ENCODE peak calls at places on chromosome 21, in nine cellular contexts. One of them, this sample, is unnamed.

GRCh38 chr21:27104749-27105439 is 138.0 kb upstream of the ADAMTS5 start:
- DNase-seq in Peyer's patch: no peak
- DNase-seq in astrocyte of the hippocampus: peak; percentile 2
- DNase-seq in T-cell: no peak
- DNase-seq in LoVo: no peak
- DNase-seq in lower lobe of right lung: no peak
- DNase-seq in activated effector memory CD4-positive, alpha-beta T cell treated with anti-CD3 and anti-CD28 coated beads, Interleukin-2, amount 50 U/mL, for 16 hours: no peak
- DNase-seq in activated CD4-positive, CD25-positive, alpha-beta regulatory T cell treated with anti-CD3 and anti-CD28 coated beads, Interleukin-2, amount 50 U/mL, for 72 hours: no peak
- DNase-seq in occipital lobe: no peak
- DNase-seq in this sample: peak; percentile 46

GRCh38 chr21:45380566-45380965 is 24.4 kb upstream of the COL18A1 start:
- DNase-seq in astrocyte of the hippocampus: no peak
- DNase-seq in T-cell: no peak
- DNase-seq in LoVo: no peak
- DNase-seq in activated CD4-positive, CD25-positive, alpha-beta regulatory T cell treated with anti-CD3 and anti-CD28 coated beads, Interleukin-2, amount 50 U/mL, for 72 hours: no peak
- DNase-seq in lower lobe of right lung: peak; percentile 25
- DNase-seq in occipital lobe: no peak
- DNase-seq in activated effector memory CD4-positive, alpha-beta T cell treated with anti-CD3 and anti-CD28 coated beads, Interleukin-2, amount 50 U/mL, for 16 hours: no peak
- DNase-seq in Peyer's patch: peak; percentile 20
- DNase-seq in this sample: no peak

GRCh38 chr21:34335316-34335715 is 28.5 kb upstream of the KCNE2 start:
- DNase-seq in T-cell: no peak
- DNase-seq in occipital lobe: no peak
- DNase-seq in LoVo: no peak
- DNase-seq in activated effector memory CD4-positive, alpha-beta T cell treated with anti-CD3 and anti-CD28 coated beads, Interleukin-2, amount 50 U/mL, for 16 hours: no peak
- DNase-seq in activated CD4-positive, CD25-positive, alpha-beta regulatory T cell treated with anti-CD3 and anti-CD28 coated beads, Interleukin-2, amount 50 U/mL, for 72 hours: no peak
- DNase-seq in Peyer's patch: no peak
- DNase-seq in astrocyte of the hippocampus: peak; percentile 87
- DNase-seq in lower lobe of right lung: no peak
- DNase-seq in this sample: peak; percentile 4

GRCh38 chr21:42122398-42122797 is 51.3 kb downstream of the UMODL1 start:
- DNase-seq in astrocyte of the hippocampus: no peak
- DNase-seq in occipital lobe: no peak
- DNase-seq in Peyer's patch: no peak
- DNase-seq in activated CD4-positive, CD25-positive, alpha-beta regulatory T cell treated with anti-CD3 and anti-CD28 coated beads, Interleukin-2, amount 50 U/mL, for 72 hours: no peak
- DNase-seq in T-cell: no peak
- DNase-seq in activated effector memory CD4-positive, alpha-beta T cell treated with anti-CD3 and anti-CD28 coated beads, Interleukin-2, amount 50 U/mL, for 16 hours: no peak
- DNase-seq in LoVo: no peak
- DNase-seq in lower lobe of right lung: no peak
- DNase-seq in this sample: no peak

GRCh38 chr21:45863267-45863666 is 118.3 kb upstream of the COL6A1 start:
- DNase-seq in LoVo: no peak
- DNase-seq in Peyer's patch: no peak
- DNase-seq in activated effector memory CD4-positive, alpha-beta T cell treated with anti-CD3 and anti-CD28 coated beads, Interleukin-2, amount 50 U/mL, for 16 hours: no peak
- DNase-seq in lower lobe of right lung: peak; percentile 26
- DNase-seq in astrocyte of the hippocampus: no peak
- DNase-seq in occipital lobe: no peak
- DNase-seq in activated CD4-positive, CD25-positive, alpha-beta regulatory T cell treated with anti-CD3 and anti-CD28 coated beads, Interleukin-2, amount 50 U/mL, for 72 hours: no peak
- DNase-seq in T-cell: no peak
- DNase-seq in this sample: no peak

GRCh38 chr21:39611547-39612190 is 1.1 kb upstream of the B3GALT5 start:
- DNase-seq in activated effector memory CD4-positive, alpha-beta T cell treated with anti-CD3 and anti-CD28 coated beads, Interleukin-2, amount 50 U/mL, for 16 hours: no peak
- DNase-seq in astrocyte of the hippocampus: peak; percentile 26
- DNase-seq in lower lobe of right lung: no peak
- DNase-seq in activated CD4-positive, CD25-positive, alpha-beta regulatory T cell treated with anti-CD3 and anti-CD28 coated beads, Interleukin-2, amount 50 U/mL, for 72 hours: no peak
- DNase-seq in LoVo: no peak
- DNase-seq in occipital lobe: no peak
- DNase-seq in T-cell: no peak
- DNase-seq in Peyer's patch: no peak
- DNase-seq in this sample: no peak

GRCh38 chr21:31560479-31560878 is 99.0 kb upstream of the SOD1 start:
- DNase-seq in occipital lobe: no peak
- DNase-seq in activated CD4-positive, CD25-positive, alpha-beta regulatory T cell treated with anti-CD3 and anti-CD28 coated beads, Interleukin-2, amount 50 U/mL, for 72 hours: no peak
- DNase-seq in LoVo: no peak
- DNase-seq in T-cell: no peak
- DNase-seq in astrocyte of the hippocampus: no peak
- DNase-seq in Peyer's patch: no peak
- DNase-seq in activated effector memory CD4-positive, alpha-beta T cell treated with anti-CD3 and anti-CD28 coated beads, Interleukin-2, amount 50 U/mL, for 16 hours: peak; percentile 52
- DNase-seq in lower lobe of right lung: no peak
- DNase-seq in this sample: no peak

GRCh38 chr21:42299324-42300044 is 15.7 kb downstream of the TFF3 start:
- DNase-seq in LoVo: peak; percentile 5
- DNase-seq in astrocyte of the hippocampus: no peak
- DNase-seq in occipital lobe: peak; percentile 17
- DNase-seq in activated CD4-positive, CD25-positive, alpha-beta regulatory T cell treated with anti-CD3 and anti-CD28 coated beads, Interleukin-2, amount 50 U/mL, for 72 hours: no peak
- DNase-seq in Peyer's patch: no peak
- DNase-seq in activated effector memory CD4-positive, alpha-beta T cell treated with anti-CD3 and anti-CD28 coated beads, Interleukin-2, amount 50 U/mL, for 16 hours: no peak
- DNase-seq in lower lobe of right lung: peak; percentile 75
- DNase-seq in T-cell: peak; percentile 20
- DNase-seq in this sample: no peak

GRCh38 chr21:45318146-45318555 is 30.5 kb upstream of the POFUT2 start:
- DNase-seq in T-cell: no peak
- DNase-seq in occipital lobe: no peak
- DNase-seq in activated CD4-positive, CD25-positive, alpha-beta regulatory T cell treated with anti-CD3 and anti-CD28 coated beads, Interleukin-2, amount 50 U/mL, for 72 hours: no peak
- DNase-seq in astrocyte of the hippocampus: no peak
- DNase-seq in activated effector memory CD4-positive, alpha-beta T cell treated with anti-CD3 and anti-CD28 coated beads, Interleukin-2, amount 50 U/mL, for 16 hours: no peak
- DNase-seq in LoVo: no peak
- DNase-seq in lower lobe of right lung: no peak
- DNase-seq in Peyer's patch: peak; percentile 34
- DNase-seq in this sample: no peak

GRCh38 chr21:42153046-42153685 is 65.8 kb upstream of the ABCG1 start:
- DNase-seq in occipital lobe: no peak
- DNase-seq in LoVo: no peak
- DNase-seq in activated CD4-positive, CD25-positive, alpha-beta regulatory T cell treated with anti-CD3 and anti-CD28 coated beads, Interleukin-2, amount 50 U/mL, for 72 hours: peak; percentile 26
- DNase-seq in activated effector memory CD4-positive, alpha-beta T cell treated with anti-CD3 and anti-CD28 coated beads, Interleukin-2, amount 50 U/mL, for 16 hours: peak; percentile 59
- DNase-seq in T-cell: no peak
- DNase-seq in lower lobe of right lung: no peak
- DNase-seq in Peyer's patch: peak; percentile 36
- DNase-seq in astrocyte of the hippocampus: no peak
- DNase-seq in this sample: no peak

GRCh38 chr21:42258885-42259407 is 40.0 kb downstream of the ABCG1 start:
- DNase-seq in astrocyte of the hippocampus: no peak
- DNase-seq in LoVo: no peak
- DNase-seq in activated effector memory CD4-positive, alpha-beta T cell treated with anti-CD3 and anti-CD28 coated beads, Interleukin-2, amount 50 U/mL, for 16 hours: no peak
- DNase-seq in T-cell: no peak
- DNase-seq in occipital lobe: no peak
- DNase-seq in lower lobe of right lung: no peak
- DNase-seq in Peyer's patch: no peak
- DNase-seq in activated CD4-positive, CD25-positive, alpha-beta regulatory T cell treated with anti-CD3 and anti-CD28 coated beads, Interleukin-2, amount 50 U/mL, for 72 hours: no peak
- DNase-seq in this sample: no peak

GRCh38 chr21:45283019-45283610 is 4.6 kb downstream of the POFUT2 start:
- DNase-seq in lower lobe of right lung: peak; percentile 41
- DNase-seq in LoVo: no peak
- DNase-seq in activated effector memory CD4-positive, alpha-beta T cell treated with anti-CD3 and anti-CD28 coated beads, Interleukin-2, amount 50 U/mL, for 16 hours: peak; percentile 61
- DNase-seq in occipital lobe: no peak
- DNase-seq in T-cell: no peak
- DNase-seq in activated CD4-positive, CD25-positive, alpha-beta regulatory T cell treated with anti-CD3 and anti-CD28 coated beads, Interleukin-2, amount 50 U/mL, for 72 hours: no peak
- DNase-seq in Peyer's patch: peak; percentile 37
- DNase-seq in astrocyte of the hippocampus: no peak
- DNase-seq in this sample: no peak

GRCh38 chr21:42332557-42332956 is 17.3 kb upstream of the TFF3 start:
- DNase-seq in activated effector memory CD4-positive, alpha-beta T cell treated with anti-CD3 and anti-CD28 coated beads, Interleukin-2, amount 50 U/mL, for 16 hours: no peak
- DNase-seq in astrocyte of the hippocampus: no peak
- DNase-seq in LoVo: no peak
- DNase-seq in Peyer's patch: peak; percentile 75
- DNase-seq in T-cell: no peak
- DNase-seq in occipital lobe: no peak
- DNase-seq in activated CD4-positive, CD25-positive, alpha-beta regulatory T cell treated with anti-CD3 and anti-CD28 coated beads, Interleukin-2, amount 50 U/mL, for 72 hours: no peak
- DNase-seq in lower lobe of right lung: no peak
- DNase-seq in this sample: no peak

GRCh38 chr21:26469789-26470188 is 103.3 kb downstream of the CYYR1 start:
- DNase-seq in occipital lobe: peak; percentile 17
- DNase-seq in T-cell: no peak
- DNase-seq in LoVo: no peak
- DNase-seq in Peyer's patch: no peak
- DNase-seq in activated effector memory CD4-positive, alpha-beta T cell treated with anti-CD3 and anti-CD28 coated beads, Interleukin-2, amount 50 U/mL, for 16 hours: no peak
- DNase-seq in activated CD4-positive, CD25-positive, alpha-beta regulatory T cell treated with anti-CD3 and anti-CD28 coated beads, Interleukin-2, amount 50 U/mL, for 72 hours: no peak
- DNase-seq in lower lobe of right lung: no peak
- DNase-seq in astrocyte of the hippocampus: peak; percentile 72
- DNase-seq in this sample: peak; percentile 61

GRCh38 chr21:45747233-45747766 is 103.8 kb downstream of the PCBP3 start:
- DNase-seq in Peyer's patch: no peak
- DNase-seq in activated CD4-positive, CD25-positive, alpha-beta regulatory T cell treated with anti-CD3 and anti-CD28 coated beads, Interleukin-2, amount 50 U/mL, for 72 hours: no peak
- DNase-seq in occipital lobe: no peak
- DNase-seq in lower lobe of right lung: no peak
- DNase-seq in LoVo: no peak
- DNase-seq in T-cell: no peak
- DNase-seq in astrocyte of the hippocampus: no peak
- DNase-seq in activated effector memory CD4-positive, alpha-beta T cell treated with anti-CD3 and anti-CD28 coated beads, Interleukin-2, amount 50 U/mL, for 16 hours: no peak
- DNase-seq in this sample: no peak

GRCh38 chr21:25735895-25736597 is 1.3 kb downstream of the GABPA start:
- DNase-seq in activated effector memory CD4-positive, alpha-beta T cell treated with anti-CD3 and anti-CD28 coated beads, Interleukin-2, amount 50 U/mL, for 16 hours: no peak
- DNase-seq in activated CD4-positive, CD25-positive, alpha-beta regulatory T cell treated with anti-CD3 and anti-CD28 coated beads, Interleukin-2, amount 50 U/mL, for 72 hours: no peak
- DNase-seq in T-cell: no peak
- DNase-seq in occipital lobe: no peak
- DNase-seq in lower lobe of right lung: no peak
- DNase-seq in Peyer's patch: no peak
- DNase-seq in astrocyte of the hippocampus: peak; percentile 39
- DNase-seq in LoVo: peak; percentile 6
- DNase-seq in this sample: peak; percentile 61

GRCh38 chr21:44709426-44710293 is 1.7 kb downstream of the TSPEAR start:
- DNase-seq in Peyer's patch: peak; percentile 47
- DNase-seq in LoVo: no peak
- DNase-seq in lower lobe of right lung: no peak
- DNase-seq in activated effector memory CD4-positive, alpha-beta T cell treated with anti-CD3 and anti-CD28 coated beads, Interleukin-2, amount 50 U/mL, for 16 hours: peak; percentile 64
- DNase-seq in occipital lobe: no peak
- DNase-seq in astrocyte of the hippocampus: peak; percentile 21
- DNase-seq in T-cell: no peak
- DNase-seq in activated CD4-positive, CD25-positive, alpha-beta regulatory T cell treated with anti-CD3 and anti-CD28 coated beads, Interleukin-2, amount 50 U/mL, for 72 hours: peak; percentile 23
- DNase-seq in this sample: no peak

GRCh38 chr21:37503848-37504467 is 137.4 kb downstream of the DYRK1A start:
- DNase-seq in activated CD4-positive, CD25-positive, alpha-beta regulatory T cell treated with anti-CD3 and anti-CD28 coated beads, Interleukin-2, amount 50 U/mL, for 72 hours: no peak
- DNase-seq in lower lobe of right lung: no peak
- DNase-seq in LoVo: no peak
- DNase-seq in T-cell: no peak
- DNase-seq in activated effector memory CD4-positive, alpha-beta T cell treated with anti-CD3 and anti-CD28 coated beads, Interleukin-2, amount 50 U/mL, for 16 hours: no peak
- DNase-seq in astrocyte of the hippocampus: no peak
- DNase-seq in occipital lobe: no peak
- DNase-seq in Peyer's patch: no peak
- DNase-seq in this sample: peak; percentile 85

GRCh38 chr21:14584357-14585095 is 38.4 kb upstream of the SAMSN1 start:
- DNase-seq in activated effector memory CD4-positive, alpha-beta T cell treated with anti-CD3 and anti-CD28 coated beads, Interleukin-2, amount 50 U/mL, for 16 hours: no peak
- DNase-seq in occipital lobe: no peak
- DNase-seq in Peyer's patch: no peak
- DNase-seq in T-cell: no peak
- DNase-seq in lower lobe of right lung: no peak
- DNase-seq in astrocyte of the hippocampus: no peak
- DNase-seq in LoVo: no peak
- DNase-seq in activated CD4-positive, CD25-positive, alpha-beta regulatory T cell treated with anti-CD3 and anti-CD28 coated beads, Interleukin-2, amount 50 U/mL, for 72 hours: no peak
- DNase-seq in this sample: no peak

GRCh38 chr21:44012474-44013379 is 618 bp downstream of the TRAPPC10 start:
- DNase-seq in astrocyte of the hippocampus: peak; percentile 41
- DNase-seq in occipital lobe: peak; percentile 57
- DNase-seq in activated effector memory CD4-positive, alpha-beta T cell treated with anti-CD3 and anti-CD28 coated beads, Interleukin-2, amount 50 U/mL, for 16 hours: peak; percentile 93
- DNase-seq in T-cell: peak; percentile 73
- DNase-seq in lower lobe of right lung: peak; percentile 82
- DNase-seq in Peyer's patch: peak; percentile 90
- DNase-seq in LoVo: peak; percentile 58
- DNase-seq in activated CD4-positive, CD25-positive, alpha-beta regulatory T cell treated with anti-CD3 and anti-CD28 coated beads, Interleukin-2, amount 50 U/mL, for 72 hours: peak; percentile 80
- DNase-seq in this sample: peak; percentile 37

GRCh38 chr21:33642896-33643657 is 776 bp downstream of the ITSN1 start:
- DNase-seq in Peyer's patch: peak; percentile 72
- DNase-seq in T-cell: peak; percentile 8
- DNase-seq in lower lobe of right lung: peak; percentile 60
- DNase-seq in activated CD4-positive, CD25-positive, alpha-beta regulatory T cell treated with anti-CD3 and anti-CD28 coated beads, Interleukin-2, amount 50 U/mL, for 72 hours: peak; percentile 32
- DNase-seq in occipital lobe: no peak
- DNase-seq in LoVo: peak; percentile 40
- DNase-seq in activated effector memory CD4-positive, alpha-beta T cell treated with anti-CD3 and anti-CD28 coated beads, Interleukin-2, amount 50 U/mL, for 16 hours: peak; percentile 63
- DNase-seq in astrocyte of the hippocampus: peak; percentile 58
- DNase-seq in this sample: peak; percentile 59

GRCh38 chr21:8992731-8993174 is 1528.6 kb upstream of the TPTE start:
- DNase-seq in astrocyte of the hippocampus: no peak
- DNase-seq in activated effector memory CD4-positive, alpha-beta T cell treated with anti-CD3 and anti-CD28 coated beads, Interleukin-2, amount 50 U/mL, for 16 hours: no peak
- DNase-seq in lower lobe of right lung: no peak
- DNase-seq in occipital lobe: no peak
- DNase-seq in LoVo: no peak
- DNase-seq in activated CD4-positive, CD25-positive, alpha-beta regulatory T cell treated with anti-CD3 and anti-CD28 coated beads, Interleukin-2, amount 50 U/mL, for 72 hours: no peak
- DNase-seq in Peyer's patch: peak; percentile 57
- DNase-seq in T-cell: no peak
- DNase-seq in this sample: no peak